ENCODE peak calls at places on chromosomes 4 and X, in four cellular contexts. One of them, this sample, is unnamed.

GRCh38 chr4:3523628-3524221 is 8.5 kb downstream of the LRPAP1 start:
- DNase-seq in H9: no peak
- DNase-seq in H1: no peak
- DNase-seq in mesenchymal stem cell: no peak
- DNase-seq in this sample: no peak

GRCh38 chr4:8710946-8711345 is 118.4 kb downstream of the CPZ start:
- DNase-seq in mesenchymal stem cell: no peak
- DNase-seq in H1: no peak
- DNase-seq in H9: no peak
- DNase-seq in this sample: no peak

GRCh38 chrX:17629519-17629918 is 107.8 kb upstream of the SCML1 start:
- DNase-seq in mesenchymal stem cell: no peak
- DNase-seq in H1: no peak
- DNase-seq in H9: no peak
- DNase-seq in this sample: no peak

GRCh38 chr4:180436366-180436765 is 1806.8 kb upstream of the TENM3 start:
- DNase-seq in H1: no peak
- DNase-seq in H9: no peak
- DNase-seq in mesenchymal stem cell: no peak
- DNase-seq in this sample: no peak

GRCh38 chr4:108622022-108622421 is 1.6 kb downstream of the RPL34 start:
- DNase-seq in H1: no peak
- DNase-seq in mesenchymal stem cell: no peak
- DNase-seq in H9: no peak
- DNase-seq in this sample: no peak

GRCh38 chr4:138749303-138749702 is 266.3 kb upstream of the NOCT start:
- DNase-seq in H9: no peak
- DNase-seq in H1: no peak
- DNase-seq in mesenchymal stem cell: peak
- DNase-seq in this sample: no peak

GRCh38 chrX:143854006-143854405 is 29.9 kb upstream of the UBE2NL start:
- DNase-seq in mesenchymal stem cell: peak
- DNase-seq in H9: no peak
- DNase-seq in H1: no peak
- DNase-seq in this sample: no peak

GRCh38 chr4:90445380-90445779 is 318.2 kb downstream of the CCSER1 start:
- DNase-seq in H9: no peak
- DNase-seq in mesenchymal stem cell: no peak
- DNase-seq in H1: no peak
- DNase-seq in this sample: no peak

GRCh38 chrX:115591856-115592842 is 31.2 kb downstream of the PLS3 start:
- DNase-seq in H9: no peak
- DNase-seq in mesenchymal stem cell: no peak
- DNase-seq in H1: no peak
- DNase-seq in this sample: no peak

GRCh38 chrX:41605144-41605543 is 83.6 kb upstream of the GPR34 start:
- DNase-seq in mesenchymal stem cell: no peak
- DNase-seq in H9: no peak
- DNase-seq in H1: no peak
- DNase-seq in this sample: no peak

GRCh38 chrX:154021131-154021611 is 1.5 kb upstream of the IRAK1 start:
- DNase-seq in mesenchymal stem cell: peak
- DNase-seq in H9: no peak
- DNase-seq in H1: no peak
- DNase-seq in this sample: no peak

GRCh38 chr4:1638272-1638598 is 45.9 kb downstream of the FAM53A start:
- DNase-seq in H1: no peak
- DNase-seq in H9: no peak
- DNase-seq in mesenchymal stem cell: no peak
- DNase-seq in this sample: no peak

GRCh38 chr4:179051211-179051610 is 1609.0 kb upstream of the AGA start:
- DNase-seq in mesenchymal stem cell: no peak
- DNase-seq in H1: no peak
- DNase-seq in H9: no peak
- DNase-seq in this sample: no peak

GRCh38 chr4:30068234-30068633 is 651.9 kb upstream of the PCDH7 start:
- DNase-seq in H1: no peak
- DNase-seq in mesenchymal stem cell: no peak
- DNase-seq in H9: no peak
- DNase-seq in this sample: no peak

GRCh38 chrX:23634181-23634580 is 33.1 kb upstream of the PRDX4 start:
- DNase-seq in H1: no peak
- DNase-seq in H9: no peak
- DNase-seq in mesenchymal stem cell: peak
- DNase-seq in this sample: no peak

GRCh38 chrX:103608305-103608963 is 671 bp downstream of the TCEAL3 start:
- DNase-seq in H9: peak
- DNase-seq in mesenchymal stem cell: peak
- DNase-seq in H1: no peak
- DNase-seq in this sample: no peak

GRCh38 chr4:100428051-100428450 is 89.8 kb downstream of the EMCN start:
- DNase-seq in mesenchymal stem cell: peak
- DNase-seq in H9: no peak
- DNase-seq in H1: no peak
- DNase-seq in this sample: no peak

GRCh38 chrX:45400380-45400779 is 199.7 kb upstream of the DIPK2B start:
- DNase-seq in H1: no peak
- DNase-seq in mesenchymal stem cell: peak
- DNase-seq in H9: no peak
- DNase-seq in this sample: no peak

GRCh38 chr4:108029731-108030130 is 40.0 kb downstream of the HADH start:
- DNase-seq in mesenchymal stem cell: peak
- DNase-seq in H9: no peak
- DNase-seq in H1: no peak
- DNase-seq in this sample: no peak

GRCh38 chr4:48779095-48779997 is 733 bp downstream of the FRYL start:
- DNase-seq in mesenchymal stem cell: peak
- DNase-seq in H9: peak
- DNase-seq in H1: no peak
- DNase-seq in this sample: peak

GRCh38 chr4:53586121-53586816 is 5.0 kb downstream of the LNX1 start:
- DNase-seq in H1: no peak
- DNase-seq in mesenchymal stem cell: peak
- DNase-seq in H9: no peak
- DNase-seq in this sample: no peak

GRCh38 chr4:80240976-80241375 is 25.5 kb upstream of the FGF5 start:
- DNase-seq in H9: no peak
- DNase-seq in mesenchymal stem cell: no peak
- DNase-seq in H1: no peak
- DNase-seq in this sample: no peak

GRCh38 chr4:6811165-6811564 is 28.6 kb downstream of the KIAA0232 start:
- DNase-seq in H9: no peak
- DNase-seq in mesenchymal stem cell: no peak
- DNase-seq in H1: no peak
- DNase-seq in this sample: no peak

GRCh38 chrX:70433848-70434351 is 10.7 kb upstream of the DLG3 start:
- DNase-seq in mesenchymal stem cell: peak
- DNase-seq in H9: peak
- DNase-seq in H1: peak
- DNase-seq in this sample: peak

GRCh38 chrX:119734897-119735339 is 23.5 kb upstream of the SOWAHD start:
- DNase-seq in mesenchymal stem cell: no peak
- DNase-seq in H9: no peak
- DNase-seq in H1: no peak
- DNase-seq in this sample: no peak

GRCh38 chr4:180335571-180335970 is 1907.6 kb upstream of the TENM3 start:
- DNase-seq in mesenchymal stem cell: no peak
- DNase-seq in H9: no peak
- DNase-seq in H1: no peak
- DNase-seq in this sample: no peak

GRCh38 chrX:153075366-153075765 is 3.1 kb downstream of the PNMA6A start:
- DNase-seq in H1: no peak
- DNase-seq in H9: no peak
- DNase-seq in mesenchymal stem cell: no peak
- DNase-seq in this sample: no peak

GRCh38 chrX:104137496-104137895 is 19.3 kb downstream of the SLC25A53 start:
- DNase-seq in mesenchymal stem cell: peak
- DNase-seq in H9: no peak
- DNase-seq in H1: no peak
- DNase-seq in this sample: no peak

GRCh38 chr4:158624889-158625478 is 46.7 kb downstream of the C4orf46 start:
- DNase-seq in H1: no peak
- DNase-seq in mesenchymal stem cell: peak
- DNase-seq in H9: peak
- DNase-seq in this sample: peak

GRCh38 chr4:16573744-16574143 is 324.7 kb downstream of the LDB2 start:
- DNase-seq in mesenchymal stem cell: no peak
- DNase-seq in H9: no peak
- DNase-seq in H1: no peak
- DNase-seq in this sample: no peak

GRCh38 chr4:54165438-54165837 is 63.7 kb upstream of the PDGFRA start:
- DNase-seq in H9: no peak
- DNase-seq in H1: no peak
- DNase-seq in mesenchymal stem cell: peak
- DNase-seq in this sample: no peak

GRCh38 chrX:149860445-149860844 is 20.5 kb upstream of the MAGEA8 start:
- DNase-seq in H9: no peak
- DNase-seq in H1: no peak
- DNase-seq in mesenchymal stem cell: no peak
- DNase-seq in this sample: no peak

GRCh38 chr4:120754590-120754989 is 167.9 kb downstream of the PRDM5 start:
- DNase-seq in H1: no peak
- DNase-seq in H9: no peak
- DNase-seq in mesenchymal stem cell: no peak
- DNase-seq in this sample: no peak
- H3K14ac ChIP-seq in H1: no peak
- H3K14ac ChIP-seq in H9: no peak
- H3K14ac ChIP-seq in mesenchymal stem cell: no peak
- H3K14ac ChIP-seq in this sample: no peak

GRCh38 chr4:4838602-4839470 is 20.6 kb upstream of the MSX1 start:
- DNase-seq in H9: peak
- DNase-seq in H1: no peak
- DNase-seq in mesenchymal stem cell: no peak
- DNase-seq in this sample: no peak

GRCh38 chr4:4839471-4839810 is 20.0 kb upstream of the MSX1 start:
- DNase-seq in H1: no peak
- DNase-seq in mesenchymal stem cell: no peak
- DNase-seq in H9: no peak
- DNase-seq in this sample: no peak

GRCh38 chr4:4841156-4841555 is 18.3 kb upstream of the MSX1 start:
- DNase-seq in H9: no peak
- DNase-seq in mesenchymal stem cell: no peak
- DNase-seq in H1: no peak
- DNase-seq in this sample: no peak

GRCh38 chr4:4837921-4838601 is 21.4 kb upstream of the MSX1 start:
- DNase-seq in H1: no peak
- DNase-seq in mesenchymal stem cell: no peak
- DNase-seq in H9: peak
- DNase-seq in this sample: peak

DNA sequence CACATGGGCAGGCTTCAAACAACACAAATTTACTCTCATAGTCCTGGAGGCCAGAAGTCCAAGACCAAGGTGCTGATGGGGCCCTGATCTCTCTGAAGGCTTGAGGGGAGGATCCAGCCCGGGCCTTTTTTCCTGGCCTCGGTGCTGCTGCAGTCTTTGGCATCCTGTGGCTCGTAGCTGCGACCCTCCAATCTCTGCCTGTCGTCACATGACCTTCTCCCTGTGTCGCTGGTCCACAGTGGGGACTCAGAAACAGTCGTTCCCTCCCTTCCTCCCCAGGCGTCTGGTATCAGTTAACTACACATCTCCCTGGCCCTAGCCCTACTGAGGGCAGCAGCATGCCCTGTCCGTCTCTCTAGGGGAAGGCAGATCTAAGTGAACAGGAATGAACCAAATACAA is 19.1 kb upstream of the MSX1 start:
- DNase-seq in H9: no peak
- DNase-seq in mesenchymal stem cell: no peak
- DNase-seq in H1: no peak
- DNase-seq in this sample: no peak
- H2BK120ac ChIP-seq in H9: no peak
- H2BK120ac ChIP-seq in mesenchymal stem cell: no peak
- H2BK120ac ChIP-seq in H1: no peak
- H2BK120ac ChIP-seq in this sample: no peak

GRCh38 chr4:150280975-150281374 is 202.7 kb downstream of the DCLK2 start:
- DNase-seq in mesenchymal stem cell: no peak
- DNase-seq in H1: no peak
- DNase-seq in H9: no peak
- DNase-seq in this sample: no peak
- H3K14ac ChIP-seq in mesenchymal stem cell: no peak
- H3K14ac ChIP-seq in H1: no peak
- H3K14ac ChIP-seq in H9: no peak
- H3K14ac ChIP-seq in this sample: no peak

GRCh38 chr4:26033389-26033788 is 119.4 kb downstream of the SMIM20 start:
- DNase-seq in mesenchymal stem cell: no peak
- DNase-seq in H9: no peak
- DNase-seq in H1: no peak
- DNase-seq in this sample: no peak
- H2BK120ac ChIP-seq in mesenchymal stem cell: no peak
- H2BK120ac ChIP-seq in H9: no peak
- H2BK120ac ChIP-seq in H1: peak
- H2BK120ac ChIP-seq in this sample: no peak

This sample was measured in neuronal stem cell.